ENCODE peak calls at places on chromosomes 13 and 19, in four cellular contexts. H is brain microvascular endothelial cell, L is breast epithelium, C is lower lobe of right lung. F is an unnamed sample.
A peak's percentile ranks its signal among the peaks of the same experiment; 100 is the strongest.

GRCh38 chr19:51719251-51719901 is 4.4 kb downstream of the HAS1 start:
- DNase-seq in H (no peak), L (no peak), C (no peak), F (no peak)

GRCh38 chr13:44243198-44243852 is 130.3 kb upstream of the SERP2 start:
- DNase-seq in H (peak; percentile 70), L (peak; percentile 45), C (peak; percentile 58), F (no peak)

GRCh38 chr19:2503521-2504109 is 27.7 kb downstream of the GADD45B start:
- DNase-seq in H (peak; percentile 75), L (no peak), C (peak; percentile 48), F (no peak)

GRCh38 chr13:105982219-105982618 is 553.2 kb downstream of the EFNB2 start:
- DNase-seq in H (no peak), L (no peak), C (no peak), F (peak; percentile 66)

GRCh38 chr19:38417544-38418506 is 8.2 kb downstream of the RASGRP4 start:
- DNase-seq in H (no peak), L (no peak), C (peak; percentile 88), F (no peak)

GRCh38 chr13:72970301-72970880 is 88.4 kb upstream of the KLF5 start:
- DNase-seq in H (no peak), L (no peak), C (no peak), F (no peak)

GRCh38 chr19:36152061-36152885 is at the start of gene COX7A1:
- DNase-seq in H (peak; percentile 38), L (peak; percentile 67), C (peak; percentile 62), F (peak; percentile 92)

GRCh38 chr19:1446713-1447564 is 3.0 kb upstream of the APC2 start:
- DNase-seq in H (no peak), L (no peak), C (no peak), F (no peak)

GRCh38 chr13:21015284-21015683 is 46.1 kb downstream of the LATS2 start:
- DNase-seq in H (no peak), L (no peak), C (no peak), F (no peak)

GRCh38 chr19:18049390-18049789 is 37.3 kb downstream of the IL12RB1 start:
- DNase-seq in H (peak; percentile 38), L (peak; percentile 64), C (peak; percentile 88), F (no peak)

GRCh38 chr19:2529473-2529918 is 53.6 kb downstream of the GADD45B start:
- DNase-seq in H (peak; percentile 90), L (peak; percentile 68), C (peak; percentile 36), F (no peak)

GRCh38 chr13:23796546-23796945 is 92.7 kb downstream of the MIPEP start:
- DNase-seq in H (peak; percentile 41), L (no peak), C (no peak), F (no peak)

GRCh38 chr19:51600940-51601575 is 29.1 kb downstream of the SIGLEC5 start:
- DNase-seq in H (no peak), L (no peak), C (no peak), F (peak; percentile 37)

GRCh38 chr19:36106441-36106840 is 4.5 kb upstream of the OVOL3 start:
- DNase-seq in H (no peak), L (no peak), C (no peak), F (no peak)

GRCh38 chr13:90448466-90449037 is 898.9 kb upstream of the MIR17HG start:
- DNase-seq in H (no peak), L (no peak), C (no peak), F (no peak)

GRCh38 chr19:585551-586110 is 4.0 kb upstream of the HCN2 start:
- DNase-seq in H (no peak), L (no peak), C (no peak), F (no peak)

GRCh38 chr13:77579971-77580370 is 44.5 kb downstream of the SCEL start:
- DNase-seq in H (no peak), L (no peak), C (no peak), F (no peak)

GRCh38 chr19:49497047-49497789 is 984 bp downstream of the RPS11 start:
- DNase-seq in H (peak; percentile 47), L (no peak), C (peak; percentile 89), F (no peak)

GRCh38 chr13:106568225-106569003 is 477 bp upstream of the ARGLU1 start:
- DNase-seq in H (no peak), L (no peak), C (no peak), F (no peak)

GRCh38 chr19:35549174-35549788 is 3.9 kb downstream of the TMEM147 start:
- DNase-seq in H (peak; percentile 11), L (no peak), C (no peak), F (no peak)

GRCh38 chr13:32417995-32418394 is 9.9 kb downstream of the N4BP2L1 start:
- DNase-seq in H (no peak), L (no peak), C (no peak), F (no peak)